ENCODE peak calls at places on chromosomes 1 and 21, in eight cellular contexts. T, E, L, U, K, R, H and F are unnamed samples. For H3K9me3, the result is how much of the 10 kb centered on the place peaks cover.

GRCh38 chr1:107430540-107431228 is 289.8 kb downstream of the NTNG1 start:
- DNase-seq in E (no peak), H (peak), R (no peak), K (peak), T (peak), U (peak), L (peak), F (no peak)

GRCh38 chr1:195574511-195574910 is 1033.7 kb downstream of the KCNT2 start:
- DNase-seq in R (no peak), K (no peak), L (no peak), T (no peak), E (no peak), H (no peak), U (no peak), F (no peak)

GRCh38 chr1:5980314-5981008 is 11.8 kb downstream of the NPHP4 start:
- DNase-seq in U (peak), T (no peak), L (no peak), K (no peak), R (no peak), H (peak), E (no peak), F (peak)

GRCh38 chr1:112761714-112762480 is 46.8 kb upstream of the PPM1J start:
- DNase-seq in K (no peak), R (no peak), E (no peak), H (no peak), T (no peak), L (no peak), U (no peak), F (no peak)

GRCh38 chr1:150076985-150077384 is 9.4 kb downstream of the VPS45 start:
- DNase-seq in H (no peak), U (no peak), L (no peak), T (no peak), K (no peak), E (no peak), R (no peak), F (no peak)

GRCh38 chr1:36137776-36138175 is 11.5 kb downstream of the TRAPPC3 start:
- DNase-seq in R (no peak), T (no peak), H (no peak), U (no peak), K (no peak), E (no peak), L (no peak), F (no peak)

GRCh38 chr1:66256629-66257575 is 277.1 kb upstream of the SGIP1 start:
- DNase-seq in H (no peak), E (no peak), U (no peak), K (no peak), T (no peak), R (no peak), L (no peak), F (no peak)

GRCh38 chr1:85244271-85245053 is 15.0 kb downstream of the C1orf52 start:
- DNase-seq in E (no peak), H (no peak), T (no peak), L (peak), K (peak), R (no peak), U (no peak), F (no peak)

GRCh38 chr1:41560496-41560895 is 76.0 kb upstream of the EDN2 start:
- DNase-seq in T (no peak), K (no peak), E (no peak), R (no peak), L (no peak), H (no peak), U (no peak), F (no peak)

GRCh38 chr1:55214903-55215193 is 316 bp downstream of the USP24 start:
- DNase-seq in K (peak), H (no peak), E (no peak), T (peak), L (peak), U (no peak), R (peak), F (peak)

GRCh38 chr1:183609313-183609712 is 19.1 kb upstream of the NCF2 start:
- DNase-seq in R (peak), U (no peak), K (peak), T (peak), H (peak), L (peak), E (no peak), F (peak)

GRCh38 chr1:47527653-47528272 is 89.9 kb downstream of the FOXD2 start:
- DNase-seq in U (peak), R (no peak), T (peak), L (no peak), H (no peak), E (no peak), K (no peak), F (no peak)

GRCh38 chr1:156420209-156421061 is 51.4 kb downstream of the RHBG start:
- DNase-seq in L (no peak), H (no peak), E (peak), U (peak), T (no peak), R (no peak), K (no peak), F (no peak)

GRCh38 chr1:160522622-160523345 is at the start of gene SLAMF6:
- DNase-seq in L (no peak), R (no peak), H (no peak), U (no peak), E (peak), K (no peak), T (no peak), F (no peak)

GRCh38 chr1:151838491-151839412 is 868 bp downstream of the C2CD4D start:
- DNase-seq in K (no peak), L (no peak), R (no peak), H (no peak), U (no peak), E (no peak), T (no peak), F (peak)

GRCh38 chr1:15236226-15237145 is 10.5 kb upstream of the FHAD1 start:
- DNase-seq in R (no peak), E (no peak), L (no peak), U (peak), H (no peak), T (no peak), K (no peak), F (no peak)

GRCh38 chr1:219347376-219347775 is 173.7 kb downstream of the LYPLAL1 start:
- DNase-seq in L (no peak), R (no peak), T (no peak), E (no peak), H (no peak), K (no peak), U (no peak), F (no peak)

GRCh38 chr21:40054403-40054802 is 187.2 kb downstream of the PCP4 start:
- DNase-seq in T (peak), K (peak), H (no peak), U (no peak), L (peak), E (no peak), R (peak), F (peak)

GRCh38 chr1:228007054-228007800 is 429 bp downstream of the WNT3A start:
- DNase-seq in R (no peak), U (no peak), T (peak), H (no peak), K (peak), E (no peak), L (no peak), F (peak)

GRCh38 chr1:186828612-186829542 is at the start of gene PLA2G4A:
- DNase-seq in U (no peak), L (peak), R (peak), H (peak), E (no peak), T (peak), K (peak), F (peak)

GRCh38 chr1:72438270-72438669 is 155.9 kb upstream of the NEGR1 start:
- DNase-seq in E (no peak), K (no peak), R (no peak), T (no peak), H (no peak), L (no peak), U (no peak), F (no peak)

GRCh38 chr1:208248254-208248935 is 4.2 kb upstream of the PLXNA2 start:
- DNase-seq in R (no peak), H (no peak), U (no peak), T (no peak), L (no peak), E (no peak), K (no peak), F (no peak)

GRCh38 chr1:39130297-39130696 is 74.2 kb upstream of the MACF1 start:
- DNase-seq in E (no peak), U (no peak), T (no peak), K (no peak), H (no peak), L (peak), R (no peak), F (no peak)

GRCh38 chr1:9280015-9280860 is 12.5 kb upstream of the SPSB1 start:
- DNase-seq in T (peak), E (peak), L (peak), K (peak), H (no peak), U (peak), R (peak), F (no peak)

GRCh38 chr1:30315185-30315960 is 408.0 kb downstream of the MATN1 start:
- DNase-seq in U (no peak), K (no peak), E (no peak), H (no peak), L (no peak), R (no peak), T (peak), F (no peak)

GRCh38 chr1:31837441-31838158 is 21.8 kb upstream of the SPOCD1 start:
- DNase-seq in L (no peak), U (no peak), T (no peak), E (no peak), H (no peak), K (no peak), R (no peak), F (no peak)

GRCh38 chr1:3623441-3624150 is 1.2 kb upstream of the TPRG1L start:
- DNase-seq in L (no peak), E (no peak), T (no peak), H (no peak), U (no peak), K (no peak), R (no peak), F (no peak)
- H3K27ac ChIP-seq in L (no peak), E (peak), T (peak), H (no peak), U (no peak), K (peak), R (no peak), F (peak)

DNA sequence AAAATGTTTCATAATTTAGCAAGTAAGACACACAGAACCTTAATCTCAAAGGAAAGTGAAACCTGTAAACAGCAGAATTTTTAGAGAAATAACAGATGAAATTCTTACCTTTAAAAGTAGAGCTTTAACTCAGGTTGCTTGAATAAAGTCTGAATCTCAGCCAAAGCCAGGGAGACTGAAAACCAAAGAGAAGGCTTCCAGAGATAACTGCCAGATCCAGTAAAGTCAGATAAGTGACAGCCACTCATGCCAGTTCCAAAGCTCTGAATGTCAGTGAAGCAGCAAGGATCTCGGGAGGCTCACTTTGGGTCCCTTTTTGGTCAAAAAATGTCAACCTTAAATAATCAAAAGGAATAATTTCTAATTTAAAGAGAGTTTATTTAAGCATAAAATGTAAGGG is 199.9 kb upstream of the CHRM3 start:
- DNase-seq in H (no peak), R (no peak), E (no peak), K (no peak), L (no peak), T (no peak), U (no peak), F (no peak)
- H3K9me3 ChIP-seq in H (under half), R (under half), E (under half), K (under half), L (under half), T (under half), U (under half), F (under half)

DNA sequence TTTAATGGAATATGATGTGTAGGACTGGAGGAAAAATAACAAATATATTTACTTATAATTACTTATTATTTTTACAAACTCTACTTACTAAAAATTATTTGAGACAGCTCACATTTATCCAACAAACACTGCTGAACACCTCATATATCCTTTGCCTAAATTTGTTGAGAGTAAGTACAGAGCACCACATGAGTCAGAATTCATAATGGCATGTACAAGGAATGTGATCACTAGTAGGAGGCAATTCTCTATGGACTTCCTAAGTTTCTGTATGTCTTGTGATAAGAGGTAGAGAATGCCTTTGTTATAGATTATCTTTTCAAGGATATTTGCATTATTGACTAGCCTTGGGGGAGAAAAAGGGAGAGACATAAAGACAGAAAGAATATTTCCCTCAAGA is 8.2 kb upstream of the ST6GALNAC3 start:
- DNase-seq in U (no peak), E (no peak), R (no peak), H (no peak), K (no peak), T (no peak), L (peak), F (no peak)
- H3K27ac ChIP-seq in U (no peak), E (no peak), R (no peak), H (no peak), K (no peak), T (no peak), L (no peak), F (no peak)

GRCh38 chr1:247146671-247147070 is 25.1 kb downstream of the ZNF124 start:
- DNase-seq in E (no peak), R (no peak), L (no peak), U (peak), K (no peak), T (no peak), H (no peak), F (no peak)
- H3K9me3 ChIP-seq in E (half or more), R (under half), L (under half), U (under half), K (under half), T (half or more), H (under half), F (half or more)

GRCh38 chr1:18554597-18554996 is 73.9 kb downstream of the KLHDC7A start:
- DNase-seq in U (no peak), H (no peak), T (peak), E (no peak), L (no peak), K (no peak), R (no peak), F (no peak)

GRCh38 chr1:18553388-18553787 is 72.7 kb downstream of the KLHDC7A start:
- DNase-seq in H (no peak), E (no peak), R (no peak), K (no peak), U (no peak), L (no peak), T (no peak), F (no peak)

GRCh38 chr1:18555036-18555435 is 74.3 kb downstream of the KLHDC7A start:
- DNase-seq in U (no peak), K (no peak), E (no peak), R (no peak), L (no peak), T (no peak), H (no peak), F (no peak)

GRCh38 chr1:18556364-18556763 is 74.3 kb upstream of the PAX7 start:
- DNase-seq in K (no peak), R (no peak), E (no peak), T (no peak), H (peak), U (no peak), L (no peak), F (no peak)

DNA sequence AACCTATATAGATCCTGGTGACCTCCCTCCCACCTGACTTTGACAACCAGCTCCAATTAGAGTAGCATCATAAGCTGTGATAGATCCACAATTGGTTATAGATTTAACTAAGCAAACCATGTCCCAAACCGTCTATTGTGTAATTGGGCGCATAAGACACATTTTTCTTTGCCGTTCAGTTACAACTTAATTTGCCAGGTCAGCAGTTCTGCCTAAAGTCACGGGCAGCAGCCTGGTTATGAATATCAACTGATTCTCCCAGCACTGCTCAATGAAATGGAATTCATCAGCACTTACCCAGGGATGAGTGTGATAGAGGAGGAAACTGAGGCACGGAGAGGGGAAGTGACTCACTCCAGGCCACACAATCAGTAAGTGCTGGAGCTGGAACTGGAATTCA is 73.4 kb downstream of the KLHDC7A start:
- DNase-seq in L (no peak), T (no peak), U (no peak), E (no peak), R (no peak), K (no peak), H (no peak), F (no peak)
- H3K27ac ChIP-seq in L (no peak), T (no peak), U (no peak), E (no peak), R (no peak), K (no peak), H (no peak), F (no peak)

GRCh38 chr1:197083474-197083873 is 16.4 kb upstream of the F13B start:
- DNase-seq in H (no peak), U (no peak), L (no peak), T (no peak), K (no peak), R (no peak), E (no peak), F (no peak)

GRCh38 chr1:197076585-197076984 is 9.5 kb upstream of the F13B start:
- DNase-seq in R (no peak), U (no peak), T (no peak), E (no peak), L (no peak), H (no peak), K (no peak), F (no peak)

GRCh38 chr1:197081117-197081753 is 14.2 kb upstream of the F13B start:
- DNase-seq in H (no peak), U (no peak), R (no peak), L (no peak), T (no peak), K (no peak), E (no peak), F (no peak)

DNA sequence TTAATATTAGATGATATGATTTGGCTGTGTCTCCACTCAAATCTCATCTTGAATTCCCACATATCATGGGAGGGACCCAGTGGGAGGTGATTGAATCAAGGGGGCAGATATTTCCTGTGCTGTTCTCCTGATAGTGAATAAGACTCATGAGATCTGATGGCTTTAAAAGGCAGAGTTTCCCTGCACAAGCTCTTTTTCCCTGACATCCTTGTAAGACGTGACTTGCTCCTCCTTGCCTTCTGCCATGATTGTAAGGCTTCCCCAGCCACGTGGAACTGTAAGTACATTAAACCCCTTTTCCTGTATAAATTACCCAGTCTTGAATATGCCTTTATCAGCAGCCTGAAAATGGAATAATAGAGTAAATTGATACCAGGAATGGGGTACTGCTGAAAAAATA is 13.3 kb upstream of the F13B start:
- DNase-seq in E (no peak), H (no peak), K (no peak), R (no peak), U (no peak), T (no peak), L (no peak), F (no peak)
- H3K9me3 ChIP-seq in E (under half), H (under half), K (under half), R (under half), U (under half), T (under half), L (under half), F (under half)